ENCODE peak calls at places on chromosomes 11 and 22, in eight cellular contexts. One of them, this sample, is unnamed.

GRCh38 chr22:29470159-29470855 is 9.7 kb upstream of the NEFH start:
- DNase-seq in endothelial cell: peak
- DNase-seq in RWPE2: no peak
- DNase-seq in HEK293T: peak
- DNase-seq in epithelial cell of proximal tubule: no peak
- DNase-seq in tibial nerve: no peak
- DNase-seq in kidney tubule cell: peak
- DNase-seq in Panc1: peak
- DNase-seq in this sample: peak

GRCh38 chr22:40116496-40117200 is 61.1 kb upstream of the TNRC6B start:
- DNase-seq in endothelial cell: no peak
- DNase-seq in RWPE2: no peak
- DNase-seq in HEK293T: no peak
- DNase-seq in epithelial cell of proximal tubule: no peak
- DNase-seq in tibial nerve: no peak
- DNase-seq in kidney tubule cell: no peak
- DNase-seq in Panc1: no peak
- DNase-seq in this sample: no peak

GRCh38 chr11:103851166-103851651 is 185.2 kb upstream of the DDI1 start:
- DNase-seq in endothelial cell: no peak
- DNase-seq in RWPE2: no peak
- DNase-seq in HEK293T: no peak
- DNase-seq in epithelial cell of proximal tubule: peak
- DNase-seq in tibial nerve: no peak
- DNase-seq in kidney tubule cell: peak
- DNase-seq in Panc1: no peak
- DNase-seq in this sample: no peak

GRCh38 chr11:36195496-36196346 is 93.5 kb downstream of the COMMD9 start:
- DNase-seq in endothelial cell: no peak
- DNase-seq in RWPE2: no peak
- DNase-seq in HEK293T: no peak
- DNase-seq in epithelial cell of proximal tubule: no peak
- DNase-seq in tibial nerve: no peak
- DNase-seq in kidney tubule cell: no peak
- DNase-seq in Panc1: no peak
- DNase-seq in this sample: no peak

GRCh38 chr11:64619196-64619595 is 28.2 kb downstream of the SLC22A12 start:
- DNase-seq in endothelial cell: no peak
- DNase-seq in RWPE2: no peak
- DNase-seq in HEK293T: no peak
- DNase-seq in epithelial cell of proximal tubule: no peak
- DNase-seq in tibial nerve: no peak
- DNase-seq in kidney tubule cell: no peak
- DNase-seq in Panc1: no peak
- DNase-seq in this sample: no peak

GRCh38 chr11:119797137-119797611 is 68.2 kb upstream of the NECTIN1 start:
- DNase-seq in endothelial cell: no peak
- DNase-seq in RWPE2: no peak
- DNase-seq in HEK293T: no peak
- DNase-seq in epithelial cell of proximal tubule: no peak
- DNase-seq in tibial nerve: no peak
- DNase-seq in kidney tubule cell: no peak
- DNase-seq in Panc1: no peak
- DNase-seq in this sample: no peak

GRCh38 chr11:72584933-72585597 is 89.2 kb downstream of the PDE2A start:
- DNase-seq in endothelial cell: no peak
- DNase-seq in RWPE2: peak
- DNase-seq in HEK293T: no peak
- DNase-seq in epithelial cell of proximal tubule: no peak
- DNase-seq in tibial nerve: no peak
- DNase-seq in kidney tubule cell: no peak
- DNase-seq in Panc1: no peak
- DNase-seq in this sample: no peak

GRCh38 chr11:41245704-41246398 is 213.6 kb downstream of the LRRC4C start:
- DNase-seq in endothelial cell: no peak
- DNase-seq in RWPE2: peak
- DNase-seq in HEK293T: no peak
- DNase-seq in epithelial cell of proximal tubule: no peak
- DNase-seq in tibial nerve: no peak
- DNase-seq in kidney tubule cell: no peak
- DNase-seq in Panc1: no peak
- DNase-seq in this sample: no peak

GRCh38 chr11:113176971-113177370 is 137.4 kb upstream of the TTC12 start:
- DNase-seq in endothelial cell: no peak
- DNase-seq in RWPE2: no peak
- DNase-seq in HEK293T: no peak
- DNase-seq in epithelial cell of proximal tubule: peak
- DNase-seq in tibial nerve: no peak
- DNase-seq in kidney tubule cell: peak
- DNase-seq in Panc1: no peak
- DNase-seq in this sample: peak

GRCh38 chr11:43685483-43685882 is 4.9 kb downstream of the HSD17B12 start:
- DNase-seq in endothelial cell: no peak
- DNase-seq in RWPE2: no peak
- DNase-seq in HEK293T: no peak
- DNase-seq in epithelial cell of proximal tubule: no peak
- DNase-seq in tibial nerve: no peak
- DNase-seq in kidney tubule cell: peak
- DNase-seq in Panc1: no peak
- DNase-seq in this sample: no peak

GRCh38 chr11:15605094-15605493 is 490.4 kb downstream of the INSC start:
- DNase-seq in endothelial cell: no peak
- DNase-seq in RWPE2: no peak
- DNase-seq in HEK293T: no peak
- DNase-seq in epithelial cell of proximal tubule: no peak
- DNase-seq in tibial nerve: no peak
- DNase-seq in kidney tubule cell: peak
- DNase-seq in Panc1: no peak
- DNase-seq in this sample: no peak

GRCh38 chr11:74735566-74735965 is 4.3 kb upstream of the CHRDL2 start:
- DNase-seq in endothelial cell: no peak
- DNase-seq in RWPE2: no peak
- DNase-seq in HEK293T: no peak
- DNase-seq in epithelial cell of proximal tubule: no peak
- DNase-seq in tibial nerve: no peak
- DNase-seq in kidney tubule cell: no peak
- DNase-seq in Panc1: no peak
- DNase-seq in this sample: no peak

GRCh38 chr11:64266339-64266738 is 15.0 kb downstream of the PLCB3 start:
- DNase-seq in endothelial cell: no peak
- DNase-seq in RWPE2: no peak
- DNase-seq in HEK293T: no peak
- DNase-seq in epithelial cell of proximal tubule: no peak
- DNase-seq in tibial nerve: no peak
- DNase-seq in kidney tubule cell: no peak
- DNase-seq in Panc1: no peak
- DNase-seq in this sample: peak

GRCh38 chr11:77407613-77408012 is 66.3 kb downstream of the PAK1 start:
- DNase-seq in endothelial cell: no peak
- DNase-seq in RWPE2: no peak
- DNase-seq in HEK293T: no peak
- DNase-seq in epithelial cell of proximal tubule: no peak
- DNase-seq in tibial nerve: no peak
- DNase-seq in kidney tubule cell: peak
- DNase-seq in Panc1: peak
- DNase-seq in this sample: peak

GRCh38 chr11:64372802-64373597 is 14.0 kb downstream of the RPS6KA4 start:
- DNase-seq in endothelial cell: no peak
- DNase-seq in RWPE2: no peak
- DNase-seq in HEK293T: peak
- DNase-seq in epithelial cell of proximal tubule: no peak
- DNase-seq in tibial nerve: no peak
- DNase-seq in kidney tubule cell: peak
- DNase-seq in Panc1: peak
- DNase-seq in this sample: no peak

GRCh38 chr11:134414772-134415765 is 3.0 kb upstream of the B3GAT1 start:
- DNase-seq in endothelial cell: no peak
- DNase-seq in RWPE2: no peak
- DNase-seq in HEK293T: no peak
- DNase-seq in epithelial cell of proximal tubule: no peak
- DNase-seq in tibial nerve: no peak
- DNase-seq in kidney tubule cell: no peak
- DNase-seq in Panc1: no peak
- DNase-seq in this sample: no peak

GRCh38 chr11:45844822-45845573 is 2.3 kb upstream of the CRY2 start:
- DNase-seq in endothelial cell: no peak
- DNase-seq in RWPE2: no peak
- DNase-seq in HEK293T: no peak
- DNase-seq in epithelial cell of proximal tubule: no peak
- DNase-seq in tibial nerve: no peak
- DNase-seq in kidney tubule cell: no peak
- DNase-seq in Panc1: no peak
- DNase-seq in this sample: no peak

GRCh38 chr11:91587131-91587530 is 637.5 kb upstream of the FAT3 start:
- DNase-seq in endothelial cell: no peak
- DNase-seq in RWPE2: no peak
- DNase-seq in HEK293T: no peak
- DNase-seq in epithelial cell of proximal tubule: no peak
- DNase-seq in tibial nerve: no peak
- DNase-seq in kidney tubule cell: peak
- DNase-seq in Panc1: no peak
- DNase-seq in this sample: no peak

GRCh38 chr22:45534339-45535192 is 31.9 kb downstream of the FBLN1 start:
- DNase-seq in endothelial cell: no peak
- DNase-seq in RWPE2: no peak
- DNase-seq in HEK293T: no peak
- DNase-seq in epithelial cell of proximal tubule: no peak
- DNase-seq in tibial nerve: no peak
- DNase-seq in kidney tubule cell: no peak
- DNase-seq in Panc1: no peak
- DNase-seq in this sample: no peak

GRCh38 chr22:19797631-19798319 is 37.2 kb downstream of the TBX1 start:
- DNase-seq in endothelial cell: no peak
- DNase-seq in RWPE2: no peak
- DNase-seq in HEK293T: no peak
- DNase-seq in epithelial cell of proximal tubule: no peak
- DNase-seq in tibial nerve: no peak
- DNase-seq in kidney tubule cell: no peak
- DNase-seq in Panc1: no peak
- DNase-seq in this sample: no peak

GRCh38 chr22:39462443-39463147 is 5.8 kb downstream of the MGAT3 start:
- DNase-seq in endothelial cell: no peak
- DNase-seq in RWPE2: no peak
- DNase-seq in HEK293T: no peak
- DNase-seq in epithelial cell of proximal tubule: no peak
- DNase-seq in tibial nerve: no peak
- DNase-seq in kidney tubule cell: no peak
- DNase-seq in Panc1: no peak
- DNase-seq in this sample: no peak

GRCh38 chr11:8649361-8649760 is 33.1 kb downstream of the TRIM66 start:
- DNase-seq in endothelial cell: no peak
- DNase-seq in RWPE2: no peak
- DNase-seq in HEK293T: no peak
- DNase-seq in epithelial cell of proximal tubule: no peak
- DNase-seq in tibial nerve: no peak
- DNase-seq in kidney tubule cell: peak
- DNase-seq in Panc1: no peak
- DNase-seq in this sample: peak

GRCh38 chr22:30873086-30873650 is 95.4 kb downstream of the MORC2 start:
- DNase-seq in endothelial cell: no peak
- DNase-seq in RWPE2: no peak
- DNase-seq in HEK293T: no peak
- DNase-seq in epithelial cell of proximal tubule: no peak
- DNase-seq in tibial nerve: no peak
- DNase-seq in kidney tubule cell: no peak
- DNase-seq in Panc1: no peak
- DNase-seq in this sample: no peak

GRCh38 chr11:120956710-120957500 is 67.0 kb upstream of the TBCEL start:
- DNase-seq in endothelial cell: no peak
- DNase-seq in RWPE2: no peak
- DNase-seq in HEK293T: no peak
- DNase-seq in epithelial cell of proximal tubule: no peak
- DNase-seq in tibial nerve: no peak
- DNase-seq in kidney tubule cell: no peak
- DNase-seq in Panc1: no peak
- DNase-seq in this sample: no peak

GRCh38 chr11:114262681-114263509 is 33.3 kb upstream of the NNMT start:
- DNase-seq in endothelial cell: peak
- DNase-seq in RWPE2: no peak
- DNase-seq in HEK293T: peak
- DNase-seq in epithelial cell of proximal tubule: no peak
- DNase-seq in tibial nerve: no peak
- DNase-seq in kidney tubule cell: peak
- DNase-seq in Panc1: no peak
- DNase-seq in this sample: peak

GRCh38 chr22:23069502-23070357 is 589 bp upstream of the GNAZ start:
- DNase-seq in endothelial cell: peak
- DNase-seq in RWPE2: peak
- DNase-seq in HEK293T: peak
- DNase-seq in epithelial cell of proximal tubule: no peak
- DNase-seq in tibial nerve: peak
- DNase-seq in kidney tubule cell: peak
- DNase-seq in Panc1: no peak
- DNase-seq in this sample: peak

GRCh38 chr11:46413755-46414465 is 22.3 kb upstream of the CHRM4 start:
- DNase-seq in endothelial cell: no peak
- DNase-seq in RWPE2: no peak
- DNase-seq in HEK293T: no peak
- DNase-seq in epithelial cell of proximal tubule: no peak
- DNase-seq in tibial nerve: no peak
- DNase-seq in kidney tubule cell: peak
- DNase-seq in Panc1: no peak
- DNase-seq in this sample: no peak

GRCh38 chr11:106011481-106011880 is 10.6 kb downstream of the MSANTD4 start:
- DNase-seq in endothelial cell: no peak
- DNase-seq in RWPE2: no peak
- DNase-seq in HEK293T: no peak
- DNase-seq in epithelial cell of proximal tubule: no peak
- DNase-seq in tibial nerve: no peak
- DNase-seq in kidney tubule cell: no peak
- DNase-seq in Panc1: no peak
- DNase-seq in this sample: no peak

GRCh38 chr11:76282106-76282630 is 75.9 kb upstream of the WNT11 start:
- DNase-seq in endothelial cell: no peak
- DNase-seq in RWPE2: no peak
- DNase-seq in HEK293T: no peak
- DNase-seq in epithelial cell of proximal tubule: no peak
- DNase-seq in tibial nerve: no peak
- DNase-seq in kidney tubule cell: no peak
- DNase-seq in Panc1: no peak
- DNase-seq in this sample: no peak

GRCh38 chr11:122601131-122602125 is 54.1 kb upstream of the UBASH3B start:
- DNase-seq in endothelial cell: no peak
- DNase-seq in RWPE2: no peak
- DNase-seq in HEK293T: no peak
- DNase-seq in epithelial cell of proximal tubule: no peak
- DNase-seq in tibial nerve: no peak
- DNase-seq in kidney tubule cell: no peak
- DNase-seq in Panc1: no peak
- DNase-seq in this sample: peak

GRCh38 chr22:48739348-48740085 is 1088.2 kb downstream of the BRD1 start:
- DNase-seq in endothelial cell: no peak
- DNase-seq in RWPE2: no peak
- DNase-seq in HEK293T: no peak
- DNase-seq in epithelial cell of proximal tubule: no peak
- DNase-seq in tibial nerve: no peak
- DNase-seq in kidney tubule cell: no peak
- DNase-seq in Panc1: no peak
- DNase-seq in this sample: no peak

GRCh38 chr22:19375435-19375834 is 56.1 kb downstream of the HIRA start:
- DNase-seq in endothelial cell: no peak
- DNase-seq in RWPE2: peak
- DNase-seq in HEK293T: no peak
- DNase-seq in epithelial cell of proximal tubule: no peak
- DNase-seq in tibial nerve: no peak
- DNase-seq in kidney tubule cell: no peak
- DNase-seq in Panc1: no peak
- DNase-seq in this sample: no peak

GRCh38 chr11:37449146-37449545 is 851.1 kb upstream of the RAG2 start:
- DNase-seq in endothelial cell: no peak
- DNase-seq in RWPE2: no peak
- DNase-seq in HEK293T: no peak
- DNase-seq in epithelial cell of proximal tubule: no peak
- DNase-seq in tibial nerve: no peak
- DNase-seq in kidney tubule cell: peak
- DNase-seq in Panc1: no peak
- DNase-seq in this sample: peak